ENCODE peak calls at places on chromosomes 4 and X, in nine cellular contexts. N is IMR-90, E is GM12891, W is upper lobe of left lung, Y is K562, S is Peyer's patch, I is HCT116, J is erythroblast, Q is esophagus muscularis mucosa. D is an unnamed sample.

GRCh38 chrX:50618788-50619558 is 148.3 kb upstream of the DGKK start:
- DNase-seq in N (no peak), E (no peak), W (no peak), Y (no peak), S (no peak), I (no peak), J (no peak), Q (no peak), D (no peak)

GRCh38 chr4:152257601-152258066 is 278.3 kb downstream of the FBXW7 start:
- DNase-seq in N (peak), E (no peak), W (no peak), Y (no peak), S (no peak), I (no peak), J (no peak), Q (peak), D (no peak)

GRCh38 chr4:128957459-128957858 is 135.9 kb downstream of the SCLT1 start:
- DNase-seq in N (no peak), E (no peak), W (no peak), Y (no peak), S (no peak), I (no peak), J (no peak), Q (no peak), D (no peak)

GRCh38 chr4:107742196-107742595 is 22.2 kb upstream of the PAPSS1 start:
- DNase-seq in N (no peak), E (no peak), W (no peak), Y (no peak), S (no peak), I (no peak), J (no peak), Q (no peak), D (no peak)

GRCh38 chrX:18119856-18120255 is 100.8 kb downstream of the BEND2 start:
- DNase-seq in N (no peak), E (no peak), W (no peak), Y (no peak), S (no peak), I (no peak), J (no peak), Q (no peak), D (no peak)

GRCh38 chrX:10615931-10616780 is 4.2 kb downstream of the MID1 start:
- DNase-seq in N (peak), E (no peak), W (peak), Y (peak), S (no peak), I (no peak), J (peak), Q (no peak), D (no peak)

GRCh38 chrX:10769165-10769564 is 148.8 kb upstream of the MID1 start:
- DNase-seq in N (peak), E (peak), W (no peak), Y (peak), S (no peak), I (peak), J (peak), Q (no peak), D (no peak)

GRCh38 chr4:33998204-33998603 is 2246.1 kb downstream of the ARAP2 start:
- DNase-seq in N (no peak), E (no peak), W (no peak), Y (no peak), S (no peak), I (no peak), J (no peak), Q (no peak), D (no peak)

GRCh38 chr4:183201331-183201730 is 102.3 kb downstream of the WWC2 start:
- DNase-seq in N (peak), E (no peak), W (no peak), Y (no peak), S (no peak), I (no peak), J (no peak), Q (no peak), D (no peak)

GRCh38 chrX:38627683-38628082 is 66.3 kb downstream of the TSPAN7 start:
- DNase-seq in N (peak), E (no peak), W (peak), Y (peak), S (no peak), I (peak), J (peak), Q (no peak), D (no peak)

GRCh38 chr4:113823291-113823659 is 61.7 kb upstream of the CAMK2D start:
- DNase-seq in N (peak), E (no peak), W (peak), Y (no peak), S (no peak), I (no peak), J (no peak), Q (no peak), D (no peak)

GRCh38 chrX:12526296-12526695 is 264.9 kb upstream of the PRPS2 start:
- DNase-seq in N (no peak), E (no peak), W (no peak), Y (no peak), S (no peak), I (no peak), J (no peak), Q (no peak), D (no peak)

GRCh38 chr4:113145147-113145518 is 95.7 kb downstream of the ANK2 start:
- DNase-seq in N (no peak), E (no peak), W (no peak), Y (no peak), S (no peak), I (no peak), J (no peak), Q (no peak), D (no peak)

GRCh38 chr4:118557298-118557851 is 127.8 kb upstream of the METTL14 start:
- DNase-seq in N (peak), E (no peak), W (no peak), Y (no peak), S (no peak), I (peak), J (no peak), Q (no peak), D (peak)

GRCh38 chrX:74187211-74187610 is 116.8 kb upstream of the ZCCHC13 start:
- DNase-seq in N (peak), E (no peak), W (no peak), Y (no peak), S (no peak), I (no peak), J (no peak), Q (no peak), D (no peak)

GRCh38 chr4:174657472-174657871 is 135.2 kb upstream of the HPGD start:
- DNase-seq in N (no peak), E (no peak), W (no peak), Y (peak), S (no peak), I (no peak), J (peak), Q (no peak), D (no peak)

GRCh38 chr4:153488006-153488718 is 22.0 kb downstream of the TMEM131L start:
- DNase-seq in N (peak), E (no peak), W (peak), Y (no peak), S (no peak), I (no peak), J (peak), Q (peak), D (no peak)

GRCh38 chr4:152352645-152353116 is 183.2 kb downstream of the FBXW7 start:
- DNase-seq in N (peak), E (peak), W (peak), Y (no peak), S (no peak), I (peak), J (peak), Q (no peak), D (peak)

GRCh38 chr4:119135721-119136121 is at the start of gene MYOZ2:
- DNase-seq in N (peak), E (no peak), W (no peak), Y (no peak), S (no peak), I (no peak), J (no peak), Q (no peak), D (no peak)

GRCh38 chrX:24672701-24673190 is 21.0 kb upstream of the POLA1 start:
- DNase-seq in N (no peak), E (no peak), W (no peak), Y (no peak), S (no peak), I (no peak), J (no peak), Q (no peak), D (no peak)

DNA sequence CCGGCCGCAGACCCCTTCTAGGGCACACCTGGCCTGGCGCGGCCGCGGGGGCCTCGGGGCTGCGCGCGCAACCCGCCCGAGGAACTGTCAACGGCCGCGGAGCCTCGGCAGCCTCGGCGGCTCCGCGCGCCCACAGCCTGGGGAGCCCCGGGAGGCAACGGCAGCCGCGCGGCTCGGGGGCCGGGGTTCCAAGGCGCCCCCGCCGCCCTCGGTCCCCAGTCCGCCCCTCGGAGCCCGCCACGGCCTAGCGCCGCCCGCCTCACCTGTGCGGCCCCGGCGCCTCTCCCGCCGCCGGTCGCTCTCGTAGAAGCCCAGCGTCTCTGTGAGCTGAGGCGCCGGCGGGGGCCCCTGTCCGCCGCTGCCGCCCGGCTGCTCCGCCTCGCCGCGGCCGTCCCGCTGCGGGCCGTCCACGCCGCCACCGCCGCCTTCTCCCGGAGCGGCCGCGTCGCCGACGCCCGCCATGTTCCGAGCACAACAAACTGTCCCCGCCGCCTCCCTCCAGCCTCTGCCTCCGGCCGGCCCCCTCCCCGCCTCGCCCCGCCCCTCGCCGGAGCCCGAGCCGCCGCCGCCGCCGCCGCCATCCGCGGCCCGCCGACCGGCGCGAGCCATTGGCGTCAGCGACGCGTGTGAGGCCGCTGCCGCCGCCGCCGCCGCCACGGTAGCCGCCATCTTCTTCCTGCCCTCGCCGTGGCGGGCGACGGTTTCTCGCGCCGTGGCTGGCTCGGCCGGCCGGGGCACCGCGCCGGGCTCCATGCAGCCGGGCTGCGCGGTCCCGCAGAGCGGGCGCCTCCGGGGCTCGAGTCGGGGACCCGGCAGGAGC is at the start of gene TAPT1:
- DNase-seq in N (peak), E (peak), W (peak), Y (peak), S (peak), I (no peak), J (peak), Q (no peak), D (peak)
- TF ChIP-seq POLR2A in N (peak), E (no peak), W (peak), Y (no peak), S (no peak), I (peak), J (no peak), Q (no peak), D (peak)

DNA sequence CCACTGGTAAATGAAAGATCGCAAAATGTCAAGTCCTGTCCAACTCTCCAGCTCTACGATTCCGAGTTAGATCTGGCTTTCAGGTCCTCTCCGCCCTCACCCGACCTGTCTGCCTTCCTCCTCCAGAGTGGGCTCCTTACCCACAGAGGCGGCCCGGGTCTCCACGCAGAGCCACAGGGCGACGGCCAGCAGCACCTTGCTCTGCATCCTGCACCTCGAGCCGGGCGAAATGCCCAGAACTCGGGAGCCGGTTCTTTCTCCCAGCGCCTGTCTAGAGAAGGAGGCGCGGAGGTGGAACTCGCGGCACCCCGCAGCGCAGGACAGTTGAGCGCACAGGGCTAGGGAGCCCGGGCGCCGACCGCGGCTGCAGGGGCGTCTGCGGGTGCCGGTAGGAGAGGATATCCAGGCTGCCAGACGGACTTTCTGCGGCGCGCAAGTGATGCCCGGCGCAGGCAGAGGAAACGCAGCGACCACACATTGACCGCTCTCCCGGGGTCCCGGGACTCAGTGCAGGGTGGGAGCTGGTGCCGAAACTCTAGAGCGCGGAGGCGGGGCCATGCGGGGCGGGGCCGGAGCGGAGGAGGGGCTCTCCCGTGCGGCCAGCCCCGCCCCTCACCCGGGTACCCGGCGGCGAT is at the start of gene KDR:
- DNase-seq in N (no peak), E (no peak), W (peak), Y (peak), S (peak), I (no peak), J (no peak), Q (no peak), D (no peak)
- TF ChIP-seq POLR2A in N (no peak), E (no peak), W (peak), Y (no peak), S (no peak), I (no peak), J (no peak), Q (no peak), D (no peak)

DNA sequence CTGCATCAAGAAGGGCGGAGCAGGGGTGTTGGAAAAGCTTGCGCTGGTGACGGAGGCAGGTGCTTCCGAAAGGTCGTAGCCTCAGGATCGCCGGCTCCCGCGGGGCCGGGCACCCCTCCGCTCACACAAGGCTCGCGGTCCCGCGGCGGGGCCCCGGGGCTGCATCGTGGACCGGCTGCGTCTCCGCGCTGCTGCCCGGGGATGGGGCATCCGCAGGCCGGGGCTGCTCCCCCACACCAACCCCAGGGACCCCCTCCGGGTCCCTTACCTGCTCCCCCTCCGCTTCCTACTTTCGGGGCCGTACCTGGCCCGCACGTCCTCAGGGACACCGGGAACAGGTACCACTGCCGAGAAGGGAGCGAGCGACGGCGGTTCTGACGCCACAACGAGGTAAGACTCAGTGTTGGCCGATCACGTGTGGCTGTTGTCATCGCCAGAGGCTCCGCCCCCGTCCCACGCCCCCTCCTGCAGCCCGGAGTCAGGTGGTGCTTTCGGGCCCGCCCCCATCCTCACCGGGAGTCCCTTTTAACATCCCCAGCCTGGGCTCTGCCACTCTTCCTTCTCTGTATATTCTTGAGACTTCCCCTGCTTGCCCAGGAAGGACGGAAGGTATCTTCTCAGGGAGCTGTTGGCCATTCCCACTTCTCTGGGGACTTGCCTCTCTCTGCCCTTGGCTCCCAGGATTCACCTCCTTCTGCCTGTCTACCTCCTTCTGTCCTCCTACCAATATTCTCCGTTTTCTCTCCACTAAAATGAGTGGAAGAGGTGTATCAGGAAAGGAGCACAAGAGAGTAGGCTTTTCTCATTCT is at the start of gene BEX2:
- DNase-seq in N (no peak), E (peak), W (peak), Y (peak), S (peak), I (peak), J (peak), Q (no peak), D (peak)
- TF ChIP-seq POLR2A in N (no peak), E (no peak), W (peak), Y (peak), S (peak), I (peak), J (peak), Q (no peak), D (no peak)

DNA sequence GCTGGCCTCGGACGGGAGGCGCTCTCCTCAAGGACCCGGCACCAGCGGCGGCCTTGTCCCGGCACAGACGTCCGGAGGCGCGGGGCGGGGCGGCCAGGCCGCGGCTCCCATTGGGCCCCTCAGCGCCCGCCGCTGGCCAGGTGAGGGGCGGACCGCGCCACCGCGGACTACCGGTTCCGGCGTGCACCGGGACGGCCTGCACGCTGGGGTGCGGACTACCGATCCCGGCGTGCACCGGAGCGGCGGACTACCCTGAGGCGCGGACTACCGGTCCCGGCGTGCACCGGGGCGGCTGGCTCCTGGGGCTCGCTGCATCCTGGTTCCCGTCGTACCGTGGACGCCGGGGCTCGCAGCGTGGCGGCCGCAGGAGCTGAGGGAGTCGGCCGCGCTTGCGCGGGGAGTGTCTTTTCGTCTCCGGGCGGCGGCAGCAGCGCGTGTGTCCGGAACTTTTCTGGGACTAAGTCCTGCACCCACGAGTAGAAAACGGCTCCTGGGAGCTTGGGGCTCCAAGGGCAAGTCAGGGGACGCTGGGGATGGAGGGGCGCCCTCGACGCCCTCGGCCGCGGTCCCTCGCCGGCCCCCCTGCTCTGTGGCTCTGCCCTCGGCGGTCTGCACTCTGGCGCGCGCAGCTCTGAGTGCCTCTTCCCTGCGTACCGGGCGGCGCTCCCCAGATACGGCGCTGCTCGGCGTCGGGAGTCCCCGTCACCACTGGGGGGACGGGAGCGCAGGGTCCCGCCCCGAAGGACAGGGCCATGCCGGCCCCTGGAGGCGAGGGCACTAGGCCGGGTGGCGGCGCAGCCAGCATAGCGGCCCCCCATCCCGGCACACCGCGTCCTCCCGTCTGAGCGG is at the start of gene LETM1:
- DNase-seq in N (peak), E (peak), W (peak), Y (peak), S (peak), I (peak), J (peak), Q (peak), D (peak)
- TF ChIP-seq POLR2A in N (peak), E (peak), W (peak), Y (peak), S (peak), I (peak), J (peak), Q (no peak), D (peak)

DNA sequence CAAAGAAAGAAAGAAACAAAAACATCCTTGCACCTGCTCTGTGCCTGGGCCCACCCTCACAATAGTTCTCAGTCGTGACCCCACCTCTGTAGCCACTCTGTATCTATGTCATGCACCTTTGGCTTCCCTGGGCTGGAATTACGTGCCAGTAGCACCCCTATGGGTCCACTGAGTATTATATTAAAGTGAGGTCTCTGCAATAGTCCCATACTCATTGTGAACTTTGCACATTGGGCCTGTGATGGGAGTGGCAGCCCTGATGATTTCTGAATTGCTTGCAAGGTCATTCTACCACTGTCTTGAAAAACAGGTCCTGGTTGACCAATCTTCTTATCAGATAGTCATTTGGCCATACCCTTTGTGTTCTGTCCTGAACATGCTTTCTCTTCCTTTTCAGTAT is 1012.1 kb downstream of the RAB28 start:
- DNase-seq in N (no peak), E (no peak), W (no peak), Y (no peak), S (no peak), I (no peak), J (no peak), Q (no peak), D (no peak)
- TF ChIP-seq POLR2A in N (no peak), E (no peak), W (no peak), Y (no peak), S (no peak), I (no peak), J (no peak), Q (no peak), D (no peak)

DNA sequence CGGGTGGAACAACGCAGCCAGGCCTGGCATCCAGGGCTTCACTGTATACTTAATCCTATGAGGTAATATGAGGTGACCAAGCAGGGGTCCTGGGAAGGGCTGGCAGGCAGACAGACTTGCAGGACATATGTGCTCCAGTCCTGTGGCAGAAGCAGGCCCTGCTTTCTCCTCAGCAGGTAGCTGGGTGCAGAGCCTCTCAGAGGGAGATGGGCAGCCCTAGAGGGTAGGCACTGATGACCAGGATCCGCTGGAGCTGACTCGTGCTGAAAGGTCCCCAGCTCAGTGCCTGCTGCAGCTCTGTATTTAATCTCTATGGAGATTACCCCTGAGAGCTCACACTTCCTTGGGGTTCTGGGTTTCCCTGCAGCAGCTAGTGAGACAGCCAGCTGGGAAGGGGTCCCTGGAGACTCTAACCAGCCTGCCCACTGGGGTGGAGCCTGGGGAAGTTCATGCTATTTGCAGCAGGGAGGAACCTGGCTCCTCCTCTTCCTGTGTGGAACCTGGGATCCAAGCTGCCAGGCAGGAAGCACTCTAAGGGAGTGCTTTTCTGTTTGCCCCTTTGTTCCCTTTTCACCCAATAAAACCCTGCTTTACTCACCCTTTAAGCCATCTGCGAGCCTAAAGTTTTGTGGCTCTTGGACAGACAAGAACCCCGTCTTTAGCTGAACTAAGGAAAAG is 339.2 kb downstream of the DCAF12L2 start:
- DNase-seq in N (no peak), E (no peak), W (no peak), Y (no peak), S (no peak), I (no peak), J (no peak), Q (no peak), D (no peak)
- TF ChIP-seq POLR2A in N (no peak), E (no peak), W (no peak), Y (no peak), S (no peak), I (no peak), J (no peak), Q (no peak), D (no peak)

D was measured in H54.